ENCODE peak calls at places on chromosomes 6 and 20, in five cellular contexts. V is left ventricle myocardium inferior, J is cardiac muscle cell, U is GM12878, E is heart right ventricle. R is an unnamed sample.

GRCh38 chr6:31652925-31653724 is 664 bp upstream of the BAG6 start:
- DNase-seq in V (peak; percentile 86), J (no peak), U (no peak), E (peak; percentile 94), R (peak; percentile 95)

GRCh38 chr6:160435935-160436334 is 87.8 kb downstream of the SLC22A3 start:
- DNase-seq in V (no peak), J (no peak), U (no peak), E (no peak), R (no peak)

GRCh38 chr20:4244700-4245485 is 229.5 kb upstream of the RNF24 start:
- DNase-seq in V (no peak), J (peak; percentile 60), U (no peak), E (peak; percentile 28), R (no peak)

GRCh38 chr20:10467985-10468845 is 33.1 kb downstream of the SLX4IP start:
- DNase-seq in V (no peak), J (no peak), U (no peak), E (no peak), R (no peak)

GRCh38 chr6:113680351-113680750 is 176.8 kb upstream of the MARCKS start:
- DNase-seq in V (no peak), J (no peak), U (no peak), E (no peak), R (no peak)

GRCh38 chr6:158769696-158770446 is 49.3 kb downstream of the EZR start:
- DNase-seq in V (peak; percentile 53), J (peak; percentile 16), U (no peak), E (peak; percentile 41), R (no peak)

GRCh38 chr20:11769825-11770224 is 147.9 kb upstream of the BTBD3 start:
- DNase-seq in V (no peak), J (no peak), U (no peak), E (no peak), R (no peak)

GRCh38 chr6:128919412-128919811 is 36.5 kb downstream of the LAMA2 start:
- DNase-seq in V (no peak), J (no peak), U (no peak), E (no peak), R (no peak)

GRCh38 chr6:90204327-90204726 is 92.3 kb downstream of the BACH2 start:
- DNase-seq in V (no peak), J (no peak), U (no peak), E (no peak), R (no peak)

GRCh38 chr6:41644297-41644879 is 6.1 kb downstream of the MDFI start:
- DNase-seq in V (no peak), J (no peak), U (no peak), E (no peak), R (peak; percentile 97)

GRCh38 chr6:16624631-16625299 is 136.5 kb downstream of the ATXN1 start:
- DNase-seq in V (no peak), J (no peak), U (no peak), E (no peak), R (no peak)

GRCh38 chr6:131206463-131207251 is 71.4 kb downstream of the AKAP7 start:
- DNase-seq in V (no peak), J (no peak), U (no peak), E (no peak), R (no peak)

GRCh38 chr6:39852324-39852723 is 60.1 kb downstream of the DAAM2 start:
- DNase-seq in V (no peak), J (no peak), U (no peak), E (no peak), R (no peak)

GRCh38 chr6:166314454-166314853 is 6.3 kb upstream of the PRR18 start:
- DNase-seq in V (no peak), J (no peak), U (no peak), E (no peak), R (no peak)

GRCh38 chr20:51487076-51487475 is 55.4 kb downstream of the NFATC2 start:
- DNase-seq in V (no peak), J (no peak), U (no peak), E (no peak), R (no peak)

GRCh38 chr20:21702553-21703467 is 2.7 kb upstream of the PAX1 start:
- DNase-seq in V (peak; percentile 43), J (peak; percentile 47), U (no peak), E (peak; percentile 25), R (peak; percentile 32)

GRCh38 chr6:122014961-122015360 is 384.5 kb upstream of the HSF2 start:
- DNase-seq in V (no peak), J (peak; percentile 57), U (no peak), E (no peak), R (no peak)

GRCh38 chr6:79868098-79868722 is 79.1 kb downstream of the ELOVL4 start:
- DNase-seq in V (no peak), J (peak; percentile 81), U (peak; percentile 20), E (peak; percentile 25), R (peak; percentile 54)

GRCh38 chr20:17648782-17649730 is 33.0 kb downstream of the RRBP1 start:
- DNase-seq in V (no peak), J (no peak), U (peak; percentile 5), E (no peak), R (peak; percentile 65)

GRCh38 chr6:3341467-3341866 is 82.7 kb downstream of the PSMG4 start:
- DNase-seq in V (no peak), J (peak; percentile 90), U (no peak), E (no peak), R (peak; percentile 68)

GRCh38 chr6:24720131-24720603 is 1.2 kb upstream of the C6orf62 start:
- DNase-seq in V (peak; percentile 64), J (peak; percentile 64), U (no peak), E (peak; percentile 63), R (peak; percentile 60)

GRCh38 chr6:166904101-166904746 is 52.1 kb downstream of the RNASET2 start:
- DNase-seq in V (no peak), J (peak; percentile 50), U (no peak), E (no peak), R (no peak)

GRCh38 chr20:62156592-62157386 is 13.2 kb downstream of the SS18L1 start:
- DNase-seq in V (peak; percentile 60), J (peak; percentile 54), U (no peak), E (peak; percentile 59), R (peak; percentile 93)

GRCh38 chr6:53179961-53180651 is 31.5 kb upstream of the GCM1 start:
- DNase-seq in V (peak; percentile 40), J (peak; percentile 72), U (no peak), E (peak; percentile 53), R (no peak)

GRCh38 chr6:126087456-126087855 is 101.1 kb downstream of the TRMT11 start:
- DNase-seq in V (no peak), J (no peak), U (no peak), E (no peak), R (no peak)

GRCh38 chr6:119978274-119978889 is 628.8 kb upstream of the MAN1A1 start:
- DNase-seq in V (no peak), J (peak; percentile 35), U (no peak), E (no peak), R (peak; percentile 27)

GRCh38 chr6:150336299-150336698 is 32.5 kb upstream of the IYD start:
- DNase-seq in V (no peak), J (no peak), U (peak; percentile 53), E (no peak), R (no peak)

DNA sequence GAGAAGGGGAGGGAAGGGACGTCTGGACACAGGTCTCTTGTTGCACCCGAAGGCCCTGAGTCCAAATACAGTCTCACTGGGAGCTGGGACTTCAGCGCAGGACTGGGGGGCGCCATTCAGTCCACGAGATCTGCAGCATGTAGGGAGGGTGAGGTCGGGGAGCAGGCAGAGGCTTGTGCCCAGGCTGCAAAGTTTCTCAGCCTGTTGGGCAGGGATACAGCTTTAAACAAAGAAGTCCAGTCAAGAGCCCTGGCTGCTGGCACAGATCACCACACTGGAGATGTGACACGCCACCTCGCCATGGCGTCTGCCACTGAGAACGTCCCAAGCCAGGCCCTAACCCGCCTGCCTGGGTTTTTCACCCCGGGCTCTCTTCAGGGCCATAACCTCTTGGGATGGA is 256.6 kb downstream of the DLL1 start:
- DNase-seq in V (no peak), J (no peak), U (no peak), E (no peak), R (no peak)
- H3K9me3 ChIP-seq in V (peaks cover 8% of the 10 kb centered on the region), J (no peaks in the 10 kb centered on the region), U (no peaks in the 10 kb centered on the region), E (no peaks in the 10 kb centered on the region), R (peaks cover 5% of the 10 kb centered on the region)

GRCh38 chr6:109340811-109341210 is 41.5 kb downstream of the CD164 start:
- DNase-seq in V (no peak), J (no peak), U (no peak), E (no peak), R (no peak)
- H3K9me3 ChIP-seq in V (no peaks in the 10 kb centered on the region), J (no peaks in the 10 kb centered on the region), U (no peaks in the 10 kb centered on the region), E (no peaks in the 10 kb centered on the region), R (no peaks in the 10 kb centered on the region)

DNA sequence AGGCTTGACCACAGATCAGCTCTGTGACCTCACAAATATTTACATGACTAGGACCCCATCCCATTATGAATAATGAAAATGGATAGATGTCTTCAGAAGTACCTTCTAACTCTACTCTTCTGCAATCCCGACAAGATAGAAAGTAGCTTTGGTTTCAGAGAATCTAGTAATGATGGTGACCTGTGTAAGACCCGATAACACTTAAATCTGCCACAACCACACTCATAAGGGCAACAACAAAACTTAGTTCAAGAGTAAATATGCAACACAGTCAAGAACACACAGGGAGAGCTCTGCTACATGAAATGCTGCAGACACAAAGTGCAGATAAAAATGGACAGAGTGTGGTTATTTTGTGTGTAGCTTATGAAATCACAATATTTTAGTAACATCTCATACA is 9.6 kb downstream of the CHD6 start:
- DNase-seq in V (no peak), J (no peak), U (no peak), E (no peak), R (no peak)
- H3K9me3 ChIP-seq in V (no peaks in the 10 kb centered on the region), J (no peaks in the 10 kb centered on the region), U (no peaks in the 10 kb centered on the region), E (no peaks in the 10 kb centered on the region), R (no peaks in the 10 kb centered on the region)

GRCh38 chr6:169415179-169415578 is 161.5 kb upstream of the THBS2 start:
- DNase-seq in V (no peak), J (no peak), U (no peak), E (no peak), R (no peak)

GRCh38 chr6:169411722-169412121 is 158.1 kb upstream of the THBS2 start:
- DNase-seq in V (no peak), J (no peak), U (no peak), E (no peak), R (no peak)

GRCh38 chr6:169409742-169410312 is 156.2 kb upstream of the THBS2 start:
- DNase-seq in V (no peak), J (peak; percentile 43), U (no peak), E (no peak), R (no peak)

GRCh38 chr6:169407338-169407737 is 153.7 kb upstream of the THBS2 start:
- DNase-seq in V (no peak), J (no peak), U (no peak), E (no peak), R (no peak)

DNA sequence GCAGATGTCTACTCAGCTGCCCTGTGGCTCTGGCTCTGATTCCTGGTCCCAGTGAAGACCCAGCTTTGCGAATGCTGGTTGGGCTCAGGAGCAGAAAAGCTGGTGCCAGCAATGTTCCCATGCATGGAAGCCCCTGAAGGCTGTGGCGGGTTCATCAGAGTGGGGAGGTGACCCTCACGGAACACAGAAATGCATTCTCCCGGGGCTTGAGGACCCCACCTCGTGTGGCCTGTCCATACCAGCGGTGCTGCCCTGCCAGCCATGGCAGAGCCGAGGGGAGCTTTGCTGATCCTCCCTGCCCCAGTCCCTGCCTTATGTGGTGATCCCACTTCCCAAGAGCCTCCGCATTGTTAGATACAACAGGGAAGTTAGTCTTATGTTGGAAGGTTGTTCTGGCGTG is 157.7 kb upstream of the THBS2 start:
- DNase-seq in V (no peak), J (no peak), U (no peak), E (no peak), R (no peak)
- H3K9me3 ChIP-seq in V (peaks cover 38% of the 10 kb centered on the region), J (no peaks in the 10 kb centered on the region), U (no peaks in the 10 kb centered on the region), E (peaks cover 21% of the 10 kb centered on the region), R (no peaks in the 10 kb centered on the region)

GRCh38 chr20:15616626-15617025 is 956.6 kb downstream of the KIF16B start:
- DNase-seq in V (no peak), J (no peak), U (no peak), E (no peak), R (no peak)
- H3K9me3 ChIP-seq in V (no peaks in the 10 kb centered on the region), J (no peaks in the 10 kb centered on the region), U (no peaks in the 10 kb centered on the region), E (no peaks in the 10 kb centered on the region), R (no peaks in the 10 kb centered on the region)